ENCODE peak calls at places on chromosomes 3 and 15, in ten cellular contexts. F is IMR-90, K is heart left ventricle, H is neural progenitor cell, O is RWPE2, M is mesenchymal stem cell, R is aorta, Z is fibroblast of lung, Y is uterus, S is cardiac muscle cell. W is an unnamed sample.

GRCh38 chr15:38474155-38474757 is 20.3 kb downstream of the FAM98B start:
- DNase-seq in F (peak), K (no peak), H (peak), O (no peak), M (peak), R (no peak), Z (peak), Y (no peak), S (peak), W (peak)

GRCh38 chr3:98099848-98100247 is 12.9 kb downstream of the OR5AC2 start:
- DNase-seq in F (no peak), K (no peak), H (no peak), O (no peak), M (no peak), R (no peak), Z (no peak), Y (no peak), S (no peak), W (no peak)

GRCh38 chr15:40192942-40193341 is 32.1 kb downstream of the BUB1B start:
- DNase-seq in F (peak), K (no peak), H (no peak), O (no peak), M (peak), R (no peak), Z (peak), Y (no peak), S (no peak), W (no peak)

GRCh38 chr15:38620851-38621594 is 56.4 kb upstream of the RASGRP1 start:
- DNase-seq in F (no peak), K (no peak), H (no peak), O (no peak), M (no peak), R (no peak), Z (no peak), Y (no peak), S (no peak), W (no peak)

GRCh38 chr3:76998555-76998954 is 41.3 kb upstream of the ROBO2 start:
- DNase-seq in F (no peak), K (no peak), H (no peak), O (no peak), M (no peak), R (no peak), Z (no peak), Y (no peak), S (no peak), W (peak)

GRCh38 chr3:63523100-63523499 is 129.4 kb upstream of the SNTN start:
- DNase-seq in F (no peak), K (no peak), H (peak), O (no peak), M (no peak), R (no peak), Z (no peak), Y (no peak), S (no peak), W (no peak)

GRCh38 chr3:71447197-71447596 is 136.3 kb downstream of the FOXP1 start:
- DNase-seq in F (no peak), K (no peak), H (no peak), O (no peak), M (no peak), R (no peak), Z (no peak), Y (no peak), S (no peak), W (no peak)

GRCh38 chr3:4290272-4290893 is 12.8 kb upstream of the SETMAR start:
- DNase-seq in F (peak), K (no peak), H (peak), O (no peak), M (peak), R (no peak), Z (peak), Y (no peak), S (peak), W (no peak)

GRCh38 chr15:44096596-44096995 is 98.5 kb downstream of the FRMD5 start:
- DNase-seq in F (no peak), K (no peak), H (no peak), O (no peak), M (no peak), R (no peak), Z (peak), Y (no peak), S (no peak), W (no peak)
- H3K27ac ChIP-seq in F (no peak), K (no peak), H (no peak), O (no peak), M (no peak), R (no peak), Z (no peak), Y (no peak), S (peak), W (no peak)

GRCh38 chr3:14441240-14441919 is 39.0 kb downstream of the SLC6A6 start:
- DNase-seq in F (no peak), K (peak), H (no peak), O (no peak), M (no peak), R (no peak), Z (no peak), Y (no peak), S (no peak), W (no peak)

GRCh38 chr3:14440168-14440518 is 37.7 kb downstream of the SLC6A6 start:
- DNase-seq in F (no peak), K (no peak), H (no peak), O (no peak), M (no peak), R (no peak), Z (no peak), Y (no peak), S (no peak), W (no peak)

GRCh38 chr3:14439501-14440167 is 37.2 kb downstream of the SLC6A6 start:
- DNase-seq in F (peak), K (peak), H (no peak), O (no peak), M (no peak), R (peak), Z (peak), Y (peak), S (no peak), W (no peak)

GRCh38 chr3:14440531-14441239 is 38.3 kb downstream of the SLC6A6 start:
- DNase-seq in F (peak), K (no peak), H (peak), O (no peak), M (no peak), R (no peak), Z (no peak), Y (no peak), S (peak), W (no peak)

GRCh38 chr3:14441920-14442300 is 39.5 kb downstream of the SLC6A6 start:
- DNase-seq in F (no peak), K (no peak), H (no peak), O (no peak), M (no peak), R (no peak), Z (no peak), Y (no peak), S (no peak), W (no peak)
- H3K27ac ChIP-seq in F (no peak), K (no peak), H (no peak), O (no peak), M (no peak), R (no peak), Z (no peak), Y (no peak), S (no peak), W (no peak)

GRCh38 chr3:172280406-172281051 is 167.7 kb downstream of the GHSR start:
- DNase-seq in F (peak), K (no peak), H (no peak), O (no peak), M (peak), R (no peak), Z (peak), Y (no peak), S (no peak), W (peak)
- H3K27ac ChIP-seq in F (peak), K (peak), H (no peak), O (peak), M (peak), R (no peak), Z (no peak), Y (peak), S (peak), W (no peak)

GRCh38 chr15:68730491-68731317 is 90.0 kb downstream of the ANP32A start:
- DNase-seq in F (peak), K (peak), H (peak), O (no peak), M (peak), R (no peak), Z (peak), Y (peak), S (peak), W (no peak)

GRCh38 chr15:68729789-68730201 is 90.9 kb downstream of the ANP32A start:
- DNase-seq in F (peak), K (peak), H (no peak), O (no peak), M (no peak), R (no peak), Z (peak), Y (peak), S (no peak), W (no peak)

GRCh38 chr15:68726246-68726645 is 94.4 kb downstream of the ANP32A start:
- DNase-seq in F (no peak), K (no peak), H (no peak), O (no peak), M (no peak), R (no peak), Z (no peak), Y (no peak), S (no peak), W (no peak)

GRCh38 chr15:68721886-68722285 is 98.8 kb downstream of the ANP32A start:
- DNase-seq in F (no peak), K (no peak), H (no peak), O (no peak), M (no peak), R (no peak), Z (no peak), Y (no peak), S (no peak), W (no peak)

GRCh38 chr15:68725736-68726135 is 95.0 kb downstream of the ANP32A start:
- DNase-seq in F (peak), K (peak), H (no peak), O (no peak), M (peak), R (peak), Z (peak), Y (peak), S (no peak), W (no peak)
- H3K27ac ChIP-seq in F (no peak), K (peak), H (no peak), O (no peak), M (no peak), R (no peak), Z (peak), Y (peak), S (no peak), W (no peak)

DNA sequence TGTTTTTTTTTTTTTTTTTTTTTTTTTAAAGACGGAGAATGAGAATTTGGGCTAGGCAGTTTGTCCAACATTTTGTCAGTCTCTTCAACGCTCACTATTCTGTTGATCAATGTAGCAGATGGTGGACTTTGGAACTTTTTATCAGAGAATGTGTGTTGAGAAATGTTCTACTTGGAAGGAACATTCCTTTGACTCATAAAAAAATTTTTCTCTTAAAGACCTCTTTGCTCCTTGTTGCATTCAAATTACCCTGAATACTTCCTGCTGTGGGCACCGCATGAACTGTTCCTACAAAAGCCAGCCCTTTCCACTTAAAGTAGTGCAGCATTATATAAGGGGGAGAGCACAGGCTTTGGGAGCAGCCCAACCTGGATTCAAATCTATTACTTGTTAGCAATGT is 182.9 kb downstream of the AKAP13 start:
- DNase-seq in F (peak), K (no peak), H (peak), O (no peak), M (peak), R (no peak), Z (peak), Y (no peak), S (peak), W (no peak)
- H3K27ac ChIP-seq in F (no peak), K (no peak), H (peak), O (no peak), M (no peak), R (no peak), Z (no peak), Y (no peak), S (peak), W (no peak)

DNA sequence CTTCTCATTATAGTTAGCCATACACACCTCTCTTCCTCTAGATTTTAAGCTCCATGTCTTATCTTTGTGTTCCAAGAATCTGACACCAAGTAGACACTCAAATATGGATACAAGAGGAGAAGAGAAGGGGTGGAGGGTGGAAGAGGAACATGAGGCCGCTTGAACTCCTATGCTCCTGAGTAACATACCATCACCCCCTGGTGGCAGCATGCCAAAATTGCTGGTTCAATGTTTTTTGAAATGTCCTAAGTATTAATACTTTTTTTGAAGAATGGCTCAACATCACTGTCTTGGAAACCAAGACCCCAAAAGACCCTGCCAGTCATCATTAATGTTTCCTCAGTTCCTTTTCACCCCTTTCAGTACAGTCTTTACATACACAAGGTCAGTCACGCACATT is 71.8 kb upstream of the HACD2 start:
- DNase-seq in F (no peak), K (no peak), H (peak), O (no peak), M (no peak), R (no peak), Z (no peak), Y (no peak), S (no peak), W (no peak)
- H3K27ac ChIP-seq in F (no peak), K (no peak), H (no peak), O (no peak), M (no peak), R (peak), Z (no peak), Y (peak), S (no peak), W (no peak)

DNA sequence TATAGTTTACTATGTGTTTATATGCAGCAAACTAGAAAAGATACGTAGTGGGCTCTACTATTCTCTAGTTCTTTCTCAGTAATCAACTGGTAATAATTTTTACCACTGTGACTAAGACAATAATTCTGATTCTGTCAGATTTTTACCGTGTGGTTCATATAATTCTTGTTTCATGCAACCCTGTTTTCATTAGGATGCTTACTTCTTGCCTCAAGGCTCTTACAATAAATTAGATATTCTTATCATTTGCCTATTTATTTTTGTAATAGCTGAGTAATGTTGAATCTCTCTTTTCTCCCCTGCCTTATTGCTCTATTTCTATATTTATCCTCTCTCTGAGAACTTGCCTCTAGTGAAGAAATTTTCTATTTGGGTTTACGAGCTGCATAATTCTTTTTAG is 524.7 kb downstream of the NAALADL2 start:
- DNase-seq in F (peak), K (no peak), H (no peak), O (no peak), M (no peak), R (no peak), Z (peak), Y (no peak), S (no peak), W (no peak)
- H3K27ac ChIP-seq in F (peak), K (no peak), H (no peak), O (no peak), M (no peak), R (no peak), Z (no peak), Y (peak), S (no peak), W (no peak)